ENCODE peak calls at places on chromosomes 11 and 22, in four cellular contexts. G, F, P and S are unnamed samples.

GRCh38 chr11:44006882-44007495 is 40.8 kb upstream of the ACCSL start:
- DNase-seq in G (no peak), F (peak; percentile 49), P (no peak), S (peak; percentile 35)

GRCh38 chr22:42111798-42112197 is 18.8 kb downstream of the CYP2D6 start:
- DNase-seq in G (no peak), F (no peak), P (no peak), S (no peak)

GRCh38 chr11:76161261-76161961 is 44.9 kb downstream of the WNT11 start:
- DNase-seq in G (peak; percentile 48), F (peak; percentile 44), P (no peak), S (peak; percentile 75)

GRCh38 chr11:62664405-62665074 is 470 bp downstream of the C11orf98 start:
- DNase-seq in G (peak; percentile 20), F (peak; percentile 75), P (peak; percentile 85), S (peak; percentile 45)

GRCh38 chr11:118224512-118225180 is at the start of gene JAML:
- DNase-seq in G (no peak), F (no peak), P (peak; percentile 51), S (no peak)

GRCh38 chr11:12159351-12160099 is 49.1 kb downstream of the MICAL2 start:
- DNase-seq in G (no peak), F (peak; percentile 57), P (no peak), S (no peak)

GRCh38 chr22:40680819-40681183 is 1.5 kb downstream of the MCHR1 start:
- DNase-seq in G (no peak), F (no peak), P (no peak), S (no peak)

GRCh38 chr22:39960791-39961746 is 872 bp downstream of the TMA7B start:
- DNase-seq in G (no peak), F (no peak), P (no peak), S (no peak)

GRCh38 chr11:29282088-29282487 is 734.7 kb downstream of the KCNA4 start:
- DNase-seq in G (no peak), F (no peak), P (no peak), S (no peak)

GRCh38 chr11:117538731-117539130 is 211.1 kb downstream of the CEP164 start:
- DNase-seq in G (no peak), F (peak; percentile 21), P (no peak), S (no peak)

GRCh38 chr11:88695701-88696414 is 358.3 kb upstream of the CTSC start:
- DNase-seq in G (no peak), F (no peak), P (no peak), S (no peak)

GRCh38 chr22:42114721-42115120 is 15.9 kb downstream of the CYP2D6 start:
- DNase-seq in G (no peak), F (no peak), P (peak; percentile 30), S (peak; percentile 68)

GRCh38 chr11:73818838-73819237 is 31.2 kb downstream of the MRPL48 start:
- DNase-seq in G (no peak), F (no peak), P (no peak), S (no peak)

GRCh38 chr22:38858492-38858891 is 13.5 kb downstream of the CBX6 start:
- DNase-seq in G (no peak), F (no peak), P (no peak), S (no peak)

GRCh38 chr11:118109231-118109630 is 22.5 kb upstream of the SMIM35 start:
- DNase-seq in G (peak; percentile 29), F (no peak), P (no peak), S (no peak)

GRCh38 chr11:108589136-108589535 is 4.4 kb downstream of the EXPH5 start:
- DNase-seq in G (no peak), F (peak; percentile 15), P (no peak), S (no peak)

GRCh38 chr11:110196241-110196754 is 100.1 kb downstream of the RDX start:
- DNase-seq in G (no peak), F (no peak), P (no peak), S (no peak)

GRCh38 chr11:100687032-100687629 is at the start of gene ARHGAP42:
- DNase-seq in G (peak; percentile 72), F (peak; percentile 89), P (no peak), S (peak; percentile 78)

GRCh38 chr11:65439331-65440181 is 17.0 kb downstream of the NEAT1 start:
- DNase-seq in G (no peak), F (no peak), P (no peak), S (no peak)

GRCh38 chr11:17564687-17565042 is 17.6 kb downstream of the OTOG start:
- DNase-seq in G (no peak), F (no peak), P (no peak), S (no peak)

GRCh38 chr22:20197407-20198030 is 46.7 kb upstream of the CCDC188 start:
- DNase-seq in G (no peak), F (no peak), P (no peak), S (no peak)

GRCh38 chr11:2529636-2530035 is 84.8 kb downstream of the KCNQ1 start:
- DNase-seq in G (peak; percentile 12), F (no peak), P (no peak), S (peak; percentile 2)

GRCh38 chr22:27866136-27867091 is 52.6 kb downstream of the PITPNB start:
- DNase-seq in G (no peak), F (no peak), P (no peak), S (no peak)

GRCh38 chr11:81658722-81659121 is 1074.9 kb downstream of the FAM181B start:
- DNase-seq in G (no peak), F (no peak), P (peak; percentile 44), S (peak; percentile 19)

GRCh38 chr11:81655351-81655750 is 1078.3 kb downstream of the FAM181B start:
- DNase-seq in G (no peak), F (no peak), P (no peak), S (no peak)
- H3K4me3 ChIP-seq in G (no peak overlapping the region), F (no peak overlapping the region), P (no peak overlapping the region), S (no peak overlapping the region)

GRCh38 chr22:37014415-37014806 is 4.8 kb downstream of the TST start:
- DNase-seq in G (no peak), F (no peak), P (no peak), S (no peak)

GRCh38 chr22:37011472-37011871 is 7.8 kb downstream of the TST start:
- DNase-seq in G (no peak), F (no peak), P (no peak), S (no peak)

GRCh38 chr22:37010976-37011375 is 8.3 kb downstream of the TST start:
- DNase-seq in G (no peak), F (no peak), P (no peak), S (no peak)

GRCh38 chr22:37012262-37012904 is 6.9 kb downstream of the TST start:
- DNase-seq in G (peak; percentile 55), F (no peak), P (no peak), S (no peak)

GRCh38 chr22:37012956-37013355 is 6.3 kb downstream of the TST start:
- DNase-seq in G (no peak), F (no peak), P (no peak), S (no peak)
- H3K4me1 ChIP-seq in G (peaks cover 76% of the 10 kb centered on the region), F (no peaks in the 10 kb centered on the region), P (no peaks in the 10 kb centered on the region), S (peaks cover under 1% of the 10 kb centered on the region)

DNA sequence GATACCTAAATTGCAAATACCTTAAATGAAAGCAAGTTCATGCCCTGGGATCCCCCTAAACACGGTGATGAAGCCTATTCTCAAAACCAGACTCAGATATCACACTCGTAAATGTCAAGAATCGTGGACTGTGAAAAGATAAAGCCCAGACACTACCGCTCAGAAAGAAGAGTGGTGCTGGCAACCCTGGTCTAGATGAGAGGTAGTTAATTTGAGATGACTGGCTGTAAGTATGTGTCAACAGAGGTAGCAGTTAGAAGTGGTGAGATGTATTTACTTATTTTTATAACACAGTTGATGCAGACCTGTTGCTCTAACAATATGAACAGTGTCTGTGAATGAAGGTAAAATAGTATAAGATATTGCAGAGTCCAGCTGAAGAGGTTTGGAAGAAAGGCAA is 2.5 kb downstream of the OVCH2 start:
- DNase-seq in G (no peak), F (peak; percentile 53), P (no peak), S (no peak)
- H3K4me3 ChIP-seq in G (no peak overlapping the region), F (no peak overlapping the region), P (no peak overlapping the region), S (no peak overlapping the region)

GRCh38 chr11:10315083-10315482 is 10.2 kb downstream of the ADM start:
- DNase-seq in G (no peak), F (no peak), P (no peak), S (no peak)
- H3K4me1 ChIP-seq in G (peaks cover 27% of the 10 kb centered on the region), F (peaks cover 9% of the 10 kb centered on the region), P (peaks cover 96% of the 10 kb centered on the region), S (peaks cover 4% of the 10 kb centered on the region)

GRCh38 chr11:15987044-15987443 is 369.3 kb downstream of the SOX6 start:
- DNase-seq in G (no peak), F (no peak), P (no peak), S (no peak)
- H3K4me3 ChIP-seq in G (no peak overlapping the region), F (no peak overlapping the region), P (no peak overlapping the region), S (no peak overlapping the region)

GRCh38 chr22:28909375-28909774 is 26.0 kb downstream of the ZNRF3 start:
- DNase-seq in G (no peak), F (no peak), P (no peak), S (no peak)
- H3K4me1 ChIP-seq in G (peaks cover 60% of the 10 kb centered on the region), F (peaks cover 65% of the 10 kb centered on the region), P (no peaks in the 10 kb centered on the region), S (peaks cover 26% of the 10 kb centered on the region)

GRCh38 chr22:46073683-46074504 is 76.4 kb upstream of the PPARA start:
- DNase-seq in G (peak; percentile 44), F (peak; percentile 45), P (no peak), S (peak; percentile 59)
- H3K4me3 ChIP-seq in G (peak overlapping the region; percentile 96), F (no peak overlapping the region), P (no peak overlapping the region), S (peak overlapping the region; percentile 90)

GRCh38 chr11:122107045-122107444 is 9.0 kb downstream of the BLID start:
- DNase-seq in G (no peak), F (no peak), P (no peak), S (no peak)

GRCh38 chr11:122108828-122109227 is 7.2 kb downstream of the BLID start:
- DNase-seq in G (no peak), F (no peak), P (no peak), S (no peak)

GRCh38 chr11:122107566-122107965 is 8.4 kb downstream of the BLID start:
- DNase-seq in G (no peak), F (peak; percentile 69), P (no peak), S (no peak)

GRCh38 chr11:122108192-122108799 is 7.7 kb downstream of the BLID start:
- DNase-seq in G (no peak), F (peak; percentile 58), P (peak; percentile 46), S (peak; percentile 50)

DNA sequence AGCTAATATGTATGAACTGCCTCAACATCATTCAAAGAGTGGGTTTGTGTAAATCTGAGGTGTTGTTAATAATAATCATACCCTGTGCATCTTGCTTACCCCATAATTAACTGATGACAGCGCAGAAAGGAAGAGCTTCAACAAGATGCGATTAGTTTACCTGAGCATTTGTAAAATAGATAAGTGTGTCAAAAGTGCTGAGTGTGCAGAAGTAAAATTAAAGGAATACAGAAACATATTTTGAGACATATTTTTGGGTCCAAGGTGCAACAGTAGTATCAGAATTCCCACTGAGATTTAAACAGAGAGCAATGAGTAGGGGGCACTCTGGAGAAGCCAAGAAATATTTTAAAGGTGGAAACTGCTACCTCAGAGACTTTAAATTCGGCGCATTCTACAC is 6.1 kb downstream of the BLID start:
- DNase-seq in G (no peak), F (no peak), P (no peak), S (no peak)
- H3K4me1 ChIP-seq in G (peaks cover 28% of the 10 kb centered on the region), F (peaks cover 39% of the 10 kb centered on the region), P (no peaks in the 10 kb centered on the region), S (no peaks in the 10 kb centered on the region)

GRCh38 chr11:6216501-6216900 is 11.1 kb downstream of the C11orf42 start:
- DNase-seq in G (no peak), F (no peak), P (no peak), S (no peak)
- H3K4me3 ChIP-seq in G (no peak overlapping the region), F (no peak overlapping the region), P (no peak overlapping the region), S (no peak overlapping the region)